ENCODE peak calls at places on chromosomes 4 and X, in four cellular contexts. C, U, W and X are unnamed samples.

GRCh38 chr4:26787461-26788340 is 72.9 kb upstream of the STIM2 start:
- DNase-seq in C (peak), W (peak), U (peak), X (no peak)

GRCh38 chr4:113407409-113407808 is 354.1 kb downstream of the CAMK2D start:
- DNase-seq in C (no peak), U (no peak), W (no peak), X (no peak)

GRCh38 chrX:37779857-37780256 is at the start of gene CYBB:
- DNase-seq in C (no peak), U (no peak), W (no peak), X (no peak)

GRCh38 chr4:141686146-141686775 is 49.9 kb downstream of the IL15 start:
- DNase-seq in U (no peak), C (peak), W (no peak), X (no peak)

GRCh38 chr4:65416875-65417274 is 253.4 kb downstream of the EPHA5 start:
- DNase-seq in U (no peak), W (no peak), C (peak), X (no peak)

GRCh38 chr4:16199132-16199531 is 27.1 kb downstream of the TAPT1 start:
- DNase-seq in U (no peak), C (peak), W (peak), X (no peak)

GRCh38 chr4:155530290-155530689 is 136.4 kb upstream of the GUCY1A1 start:
- DNase-seq in W (no peak), C (no peak), U (no peak), X (no peak)

GRCh38 chrX:54494970-54495813 is 842 bp downstream of the FGD1 start:
- DNase-seq in U (no peak), C (peak), W (no peak), X (no peak)

GRCh38 chr4:136383126-136383525 is 1149.2 kb downstream of the PCDH18 start:
- DNase-seq in U (no peak), W (no peak), C (peak), X (no peak)

GRCh38 chr4:2763511-2763967 is 7.4 kb upstream of the TNIP2 start:
- DNase-seq in C (no peak), W (no peak), U (no peak), X (no peak)

GRCh38 chr4:87092389-87093141 is 127.9 kb downstream of the KLHL8 start:
- DNase-seq in W (peak), U (peak), C (peak), X (no peak)

GRCh38 chr4:124631760-124632159 is 80.8 kb downstream of the ANKRD50 start:
- DNase-seq in U (peak), C (peak), W (no peak), X (no peak)

GRCh38 chrX:50721771-50722521 is 92.0 kb downstream of the SHROOM4 start:
- DNase-seq in W (no peak), U (no peak), C (no peak), X (no peak)

GRCh38 chr4:172716291-172716690 is 452.3 kb upstream of the GALNT7 start:
- DNase-seq in U (no peak), C (no peak), W (no peak), X (no peak)

GRCh38 chr4:55445921-55446577 is 50.3 kb downstream of the TMEM165 start:
- DNase-seq in C (no peak), U (no peak), W (no peak), X (no peak)

DNA sequence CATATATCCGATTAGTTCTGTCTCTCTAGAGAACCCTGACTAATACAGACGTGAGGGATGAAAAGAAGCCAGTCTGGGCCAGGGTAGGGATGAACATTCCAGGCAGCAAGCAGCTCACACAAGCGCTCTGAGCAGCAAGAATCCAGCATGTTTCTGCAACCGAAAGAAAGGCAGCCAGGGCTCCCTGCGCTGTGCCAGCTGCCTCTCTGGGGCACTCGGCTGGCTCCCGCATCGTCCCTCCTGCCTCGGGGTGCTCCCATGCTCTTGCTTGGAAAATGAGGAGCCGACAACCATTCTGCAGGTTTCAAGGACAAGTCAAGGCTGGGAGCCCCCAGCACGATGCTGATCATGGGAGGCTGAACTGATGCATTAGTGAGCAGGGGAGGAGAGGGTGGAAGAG is 7.0 kb downstream of the JAKMIP1 start:
- DNase-seq in W (no peak), U (no peak), C (no peak), X (no peak)
- TF ChIP-seq MYC in W (no peak), U (no peak), C (no peak), X (no peak)

GRCh38 chr4:145703850-145704528 is 24.0 kb downstream of the C4orf51 start:
- DNase-seq in U (no peak), W (no peak), C (no peak), X (no peak)
- TF ChIP-seq CEBPB in U (no peak), W (no peak), C (no peak), X (no peak)

GRCh38 chrX:38968817-38969216 is 167.6 kb downstream of the MID1IP1 start:
- DNase-seq in U (no peak), W (no peak), C (no peak), X (no peak)

GRCh38 chrX:38973327-38973726 is 172.1 kb downstream of the MID1IP1 start:
- DNase-seq in U (no peak), W (no peak), C (no peak), X (no peak)

GRCh38 chrX:38968344-38968743 is 167.1 kb downstream of the MID1IP1 start:
- DNase-seq in W (no peak), C (no peak), U (no peak), X (no peak)

GRCh38 chrX:38970074-38970473 is 168.8 kb downstream of the MID1IP1 start:
- DNase-seq in U (no peak), W (no peak), C (no peak), X (no peak)

GRCh38 chrX:38970845-38971244 is 169.6 kb downstream of the MID1IP1 start:
- DNase-seq in U (no peak), C (no peak), W (no peak), X (no peak)
- H3K27ac ChIP-seq in U (no peak), C (no peak), W (no peak), X (no peak)

GRCh38 chrX:33726281-33727160 is 405.6 kb downstream of the FAM47A start:
- DNase-seq in C (no peak), U (no peak), W (no peak), X (no peak)
- TF ChIP-seq MYC in C (no peak), U (no peak), W (no peak), X (no peak)

GRCh38 chrX:131393426-131393825 is 104.3 kb upstream of the IGSF1 start:
- DNase-seq in U (no peak), C (no peak), W (no peak), X (no peak)

GRCh38 chrX:131392666-131393065 is 103.6 kb upstream of the IGSF1 start:
- DNase-seq in C (no peak), U (no peak), W (no peak), X (no peak)

DNA sequence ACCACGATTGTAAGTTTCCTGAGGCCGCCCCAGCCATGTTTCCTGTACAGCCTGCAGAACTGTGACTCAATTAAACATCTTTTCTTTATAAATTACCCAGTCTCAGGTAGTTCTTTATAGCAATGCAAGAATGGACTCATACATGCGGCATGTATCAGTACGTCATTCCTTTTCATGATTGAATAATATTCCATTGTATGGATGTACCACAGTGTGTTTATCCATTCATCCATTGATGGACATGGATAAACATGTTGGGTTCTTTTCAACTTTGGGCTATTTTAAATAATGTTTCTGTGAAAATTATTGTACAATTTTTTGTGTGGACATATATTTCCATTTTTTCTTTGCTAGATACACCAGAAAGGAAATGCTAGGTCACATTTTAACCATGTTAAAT is 99.2 kb upstream of the IGSF1 start:
- DNase-seq in C (no peak), U (no peak), W (no peak), X (no peak)
- TF ChIP-seq CEBPB in C (no peak), U (no peak), W (no peak), X (no peak)

GRCh38 chr4:20283039-20283438 is 31.3 kb downstream of the SLIT2 start:
- DNase-seq in C (no peak), U (no peak), W (no peak), X (no peak)
- H3K27ac ChIP-seq in C (no peak), U (no peak), W (no peak), X (no peak)